ENCODE peak calls at places on chromosomes 4 and X, in ten cellular contexts. One of them, this sample, is unnamed.

GRCh38 chrX:130144509-130144908 is 21.1 kb downstream of the AIFM1 start:
- DNase-seq in effector memory CD8-positive, alpha-beta T cell: no peak
- DNase-seq in NCI-H460: peak; percentile 16
- DNase-seq in islet precursor cell: no peak
- DNase-seq in MV-4-11: no peak
- DNase-seq in stimulated activated CD4-positive, alpha-beta T cell treated with anti-CD3 and anti-CD28 coated beads, Interleukin-2, amount 100 ng/mL, for 48 hours: no peak
- DNase-seq in stomach: no peak
- DNase-seq in fibroblast of lung: peak; percentile 52
- DNase-seq in HT1080: no peak
- DNase-seq in IMR-90: peak; percentile 78
- DNase-seq in this sample: no peak

GRCh38 chrX:46324166-46324565 is 221.1 kb downstream of the ZNF674 start:
- DNase-seq in effector memory CD8-positive, alpha-beta T cell: no peak
- DNase-seq in NCI-H460: no peak
- DNase-seq in islet precursor cell: no peak
- DNase-seq in MV-4-11: no peak
- DNase-seq in stimulated activated CD4-positive, alpha-beta T cell treated with anti-CD3 and anti-CD28 coated beads, Interleukin-2, amount 100 ng/mL, for 48 hours: no peak
- DNase-seq in stomach: no peak
- DNase-seq in fibroblast of lung: no peak
- DNase-seq in HT1080: no peak
- DNase-seq in IMR-90: no peak
- DNase-seq in this sample: no peak

GRCh38 chr4:77430847-77431246 is 174.8 kb upstream of the CXCL13 start:
- DNase-seq in effector memory CD8-positive, alpha-beta T cell: no peak
- DNase-seq in NCI-H460: no peak
- DNase-seq in islet precursor cell: no peak
- DNase-seq in MV-4-11: no peak
- DNase-seq in stimulated activated CD4-positive, alpha-beta T cell treated with anti-CD3 and anti-CD28 coated beads, Interleukin-2, amount 100 ng/mL, for 48 hours: no peak
- DNase-seq in stomach: no peak
- DNase-seq in fibroblast of lung: no peak
- DNase-seq in HT1080: no peak
- DNase-seq in IMR-90: no peak
- DNase-seq in this sample: no peak

GRCh38 chrX:119118780-119119395 is 8.7 kb downstream of the KIAA1210 start:
- DNase-seq in effector memory CD8-positive, alpha-beta T cell: peak; percentile 21
- DNase-seq in NCI-H460: peak; percentile 46
- DNase-seq in islet precursor cell: peak; percentile 80
- DNase-seq in MV-4-11: peak; percentile 1
- DNase-seq in stimulated activated CD4-positive, alpha-beta T cell treated with anti-CD3 and anti-CD28 coated beads, Interleukin-2, amount 100 ng/mL, for 48 hours: peak; percentile 23
- DNase-seq in stomach: peak; percentile 45
- DNase-seq in fibroblast of lung: peak; percentile 24
- DNase-seq in HT1080: peak; percentile 41
- DNase-seq in IMR-90: peak; percentile 42
- DNase-seq in this sample: peak; percentile 47

GRCh38 chr4:93897559-93897958 is 69.0 kb downstream of the ATOH1 start:
- DNase-seq in effector memory CD8-positive, alpha-beta T cell: no peak
- DNase-seq in NCI-H460: peak; percentile 7
- DNase-seq in islet precursor cell: no peak
- DNase-seq in MV-4-11: no peak
- DNase-seq in stimulated activated CD4-positive, alpha-beta T cell treated with anti-CD3 and anti-CD28 coated beads, Interleukin-2, amount 100 ng/mL, for 48 hours: no peak
- DNase-seq in stomach: no peak
- DNase-seq in fibroblast of lung: no peak
- DNase-seq in HT1080: peak; percentile 4
- DNase-seq in IMR-90: no peak
- DNase-seq in this sample: no peak

GRCh38 chr4:96016615-96017299 is 176.9 kb downstream of the PDHA2 start:
- DNase-seq in effector memory CD8-positive, alpha-beta T cell: no peak
- DNase-seq in NCI-H460: peak; percentile 65
- DNase-seq in islet precursor cell: no peak
- DNase-seq in MV-4-11: peak; percentile 6
- DNase-seq in stimulated activated CD4-positive, alpha-beta T cell treated with anti-CD3 and anti-CD28 coated beads, Interleukin-2, amount 100 ng/mL, for 48 hours: no peak
- DNase-seq in stomach: no peak
- DNase-seq in fibroblast of lung: peak; percentile 61
- DNase-seq in HT1080: peak; percentile 70
- DNase-seq in IMR-90: no peak
- DNase-seq in this sample: no peak

GRCh38 chrX:44035576-44035975 is 62.4 kb upstream of the NDP start:
- DNase-seq in effector memory CD8-positive, alpha-beta T cell: no peak
- DNase-seq in NCI-H460: no peak
- DNase-seq in islet precursor cell: no peak
- DNase-seq in MV-4-11: no peak
- DNase-seq in stimulated activated CD4-positive, alpha-beta T cell treated with anti-CD3 and anti-CD28 coated beads, Interleukin-2, amount 100 ng/mL, for 48 hours: no peak
- DNase-seq in stomach: no peak
- DNase-seq in fibroblast of lung: peak; percentile 65
- DNase-seq in HT1080: no peak
- DNase-seq in IMR-90: no peak
- DNase-seq in this sample: no peak

GRCh38 chr4:242121-242848 is 63.0 kb downstream of the ZNF732 start:
- DNase-seq in effector memory CD8-positive, alpha-beta T cell: peak; percentile 65
- DNase-seq in NCI-H460: peak; percentile 3
- DNase-seq in islet precursor cell: no peak
- DNase-seq in MV-4-11: peak; percentile 72
- DNase-seq in stimulated activated CD4-positive, alpha-beta T cell treated with anti-CD3 and anti-CD28 coated beads, Interleukin-2, amount 100 ng/mL, for 48 hours: peak; percentile 39
- DNase-seq in stomach: peak; percentile 72
- DNase-seq in fibroblast of lung: peak; percentile 47
- DNase-seq in HT1080: peak; percentile 53
- DNase-seq in IMR-90: peak; percentile 13
- DNase-seq in this sample: peak; percentile 54

GRCh38 chr4:101527186-101527585 is 179.9 kb upstream of the PPP3CA start:
- DNase-seq in effector memory CD8-positive, alpha-beta T cell: peak; percentile 56
- DNase-seq in NCI-H460: no peak
- DNase-seq in islet precursor cell: no peak
- DNase-seq in MV-4-11: peak; percentile 2
- DNase-seq in stimulated activated CD4-positive, alpha-beta T cell treated with anti-CD3 and anti-CD28 coated beads, Interleukin-2, amount 100 ng/mL, for 48 hours: peak; percentile 45
- DNase-seq in stomach: no peak
- DNase-seq in fibroblast of lung: peak; percentile 14
- DNase-seq in HT1080: peak; percentile 9
- DNase-seq in IMR-90: no peak
- DNase-seq in this sample: no peak